ENCODE peak calls at places on chromosomes 5 and 9, in ten cellular contexts. G is cardiac fibroblast; P is left ventricle myocardium inferior; A is PC-3; R is fibroblast of mammary gland; Q is CD8-positive, alpha-beta memory T cell; N is aorta; W is A549; U is heart right ventricle; H is coronary artery. J is an unnamed sample.

GRCh38 chr5:58497956-58498942 is 7.0 kb downstream of the GAPT start:
- DNase-seq in Q (no peak), U (peak; percentile 36), G (peak; percentile 57), H (no peak), A (peak; percentile 44), N (no peak), W (peak; percentile 53), R (peak; percentile 51), P (no peak), J (no peak)

GRCh38 chr9:132238026-132238972 is 76.4 kb downstream of the NTNG2 start:
- DNase-seq in W (no peak), R (no peak), N (no peak), H (no peak), P (no peak), U (no peak), G (no peak), A (no peak), Q (no peak), J (no peak)

GRCh38 chr9:97386733-97387503 is 25.0 kb upstream of the TDRD7 start:
- DNase-seq in P (peak; percentile 52), H (no peak), N (peak; percentile 73), A (peak; percentile 67), W (peak; percentile 47), Q (peak; percentile 42), R (peak; percentile 54), G (peak; percentile 69), U (peak; percentile 68), J (no peak)

GRCh38 chr5:35920890-35921289 is 17.5 kb downstream of the CAPSL start:
- DNase-seq in W (peak; percentile 4), Q (no peak), G (peak; percentile 18), P (no peak), N (no peak), H (no peak), R (no peak), A (no peak), U (no peak), J (no peak)

GRCh38 chr5:11607944-11608343 is 296.3 kb downstream of the CTNND2 start:
- DNase-seq in W (no peak), N (no peak), R (no peak), U (no peak), G (no peak), P (no peak), A (no peak), Q (no peak), H (no peak), J (no peak)

GRCh38 chr5:55438931-55439477 is 95.8 kb downstream of the PLPP1 start:
- DNase-seq in P (no peak), R (peak; percentile 69), Q (no peak), W (peak; percentile 29), G (peak; percentile 63), U (no peak), A (peak; percentile 4), H (no peak), N (peak; percentile 55), J (no peak)

GRCh38 chr5:155996123-155996522 is 330.8 kb upstream of the SGCD start:
- DNase-seq in R (no peak), P (no peak), Q (no peak), G (no peak), U (no peak), W (no peak), A (no peak), H (no peak), N (no peak), J (no peak)

GRCh38 chr5:140602165-140602564 is 30.8 kb downstream of the CD14 start:
- DNase-seq in Q (no peak), A (no peak), R (no peak), W (no peak), H (no peak), P (no peak), U (no peak), N (no peak), G (no peak), J (no peak)

GRCh38 chr5:133635051-133635450 is 22.7 kb upstream of the FSTL4 start:
- DNase-seq in W (peak; percentile 46), G (peak; percentile 31), R (peak; percentile 70), P (no peak), N (no peak), U (no peak), H (no peak), Q (no peak), A (peak; percentile 67), J (no peak)

GRCh38 chr9:108850293-108850897 is 5.4 kb downstream of the ACTL7B start:
- DNase-seq in H (no peak), A (peak; percentile 50), W (peak; percentile 39), U (no peak), G (peak; percentile 56), P (no peak), N (no peak), R (peak; percentile 45), Q (no peak), J (peak; percentile 19)

DNA sequence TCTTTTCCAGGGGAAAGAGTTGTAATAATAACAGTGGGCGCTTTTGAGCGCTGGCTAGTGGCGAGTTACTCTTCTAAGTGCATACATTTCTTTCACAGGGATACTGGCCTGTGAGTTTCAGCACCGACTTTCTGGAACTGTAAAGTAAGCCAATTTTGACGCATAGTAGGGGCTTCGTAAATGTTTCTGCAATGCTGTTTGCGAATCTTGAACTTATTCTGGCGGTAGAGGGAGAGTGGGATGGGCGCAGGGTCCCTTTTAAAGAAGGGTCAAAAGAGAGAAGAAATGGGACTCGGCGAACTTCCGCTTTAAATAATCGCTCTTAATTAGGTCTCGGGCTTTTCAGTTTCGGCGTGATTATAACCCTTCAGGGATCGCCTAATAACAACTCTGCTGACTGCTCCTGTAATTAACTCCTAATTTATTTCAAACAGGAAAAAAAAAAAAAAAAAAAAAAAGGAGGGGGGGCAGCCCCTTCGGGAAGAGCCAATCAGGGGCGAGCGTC is 351 bp upstream of the MSX2 start:
- DNase-seq in H (no peak), G (no peak), U (peak; percentile 9), P (no peak), A (peak; percentile 14), R (peak; percentile 8), W (peak; percentile 23), Q (no peak), N (no peak), J (no peak)
- H3K4me3 ChIP-seq in H (peak overlapping the region; percentile 70), G (peak overlapping the region; percentile 44), U (peak overlapping the region; percentile 70), P (peak overlapping the region; percentile 82), A (peak overlapping the region; percentile 81), R (peak overlapping the region; percentile 49), W (peak overlapping the region; percentile 71), Q (no peak overlapping the region), N (peak overlapping the region; percentile 61), J (peak overlapping the region; percentile 66)

GRCh38 chr5:181243521-181244307 is at the start of gene RACK1:
- DNase-seq in U (peak; percentile 93), A (peak; percentile 78), Q (peak; percentile 87), G (peak; percentile 94), R (peak; percentile 85), H (peak; percentile 92), N (peak; percentile 92), W (peak; percentile 92), P (peak; percentile 90), J (peak; percentile 79)

GRCh38 chr5:181239062-181239663 is 4.5 kb downstream of the RACK1 start:
- DNase-seq in Q (no peak), P (no peak), A (no peak), G (no peak), H (no peak), U (no peak), N (no peak), R (no peak), W (no peak), J (no peak)

GRCh38 chr5:181243020-181243520 is 636 bp downstream of the RACK1 start:
- DNase-seq in H (no peak), A (no peak), G (no peak), W (no peak), U (no peak), R (no peak), P (no peak), N (no peak), Q (no peak), J (no peak)

GRCh38 chr5:181242031-181242451 is 1.7 kb downstream of the RACK1 start:
- DNase-seq in W (no peak), U (no peak), H (no peak), R (peak; percentile 46), G (peak; percentile 42), A (no peak), P (no peak), N (no peak), Q (no peak), J (no peak)

DNA sequence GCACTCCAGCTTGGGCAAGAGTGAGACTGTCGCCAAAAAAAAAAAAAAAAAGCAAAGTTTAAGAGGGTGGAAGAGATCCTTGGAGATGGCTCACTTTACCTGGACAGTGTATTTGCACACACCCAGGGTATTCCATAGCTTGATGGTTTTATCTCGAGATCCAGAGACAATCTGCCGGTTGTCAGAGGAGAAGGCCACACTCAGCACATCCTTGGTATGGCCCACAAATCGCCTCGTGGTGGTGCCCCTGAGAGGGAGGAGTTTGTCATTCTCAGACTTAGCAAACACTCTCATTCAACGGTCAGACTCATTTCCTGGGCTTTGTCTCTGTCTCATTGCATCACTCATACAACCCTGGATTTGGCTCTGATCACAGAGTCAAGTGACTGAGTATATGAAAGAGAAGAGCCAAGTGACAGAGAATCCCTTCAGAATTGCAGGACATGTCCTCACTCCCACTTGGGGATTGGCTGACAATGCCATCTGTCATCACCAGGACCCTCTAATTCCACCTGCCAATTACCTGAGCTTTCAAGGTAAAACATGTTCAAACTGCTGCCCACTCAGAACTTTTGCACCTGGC is 2.2 kb downstream of the RACK1 start:
- DNase-seq in H (no peak), W (peak; percentile 64), U (no peak), A (peak; percentile 81), G (peak; percentile 96), N (no peak), Q (no peak), R (peak; percentile 93), P (no peak), J (no peak)
- H3K4me3 ChIP-seq in H (peak overlapping the region; percentile 92), W (peak overlapping the region; percentile 82), U (no peak overlapping the region), A (peak overlapping the region; percentile 99), G (peak overlapping the region; percentile 76), N (no peak overlapping the region), Q (peak overlapping the region; percentile 95), R (peak overlapping the region; percentile 98), P (peak overlapping the region; percentile 94), J (peak overlapping the region; percentile 96)

DNA sequence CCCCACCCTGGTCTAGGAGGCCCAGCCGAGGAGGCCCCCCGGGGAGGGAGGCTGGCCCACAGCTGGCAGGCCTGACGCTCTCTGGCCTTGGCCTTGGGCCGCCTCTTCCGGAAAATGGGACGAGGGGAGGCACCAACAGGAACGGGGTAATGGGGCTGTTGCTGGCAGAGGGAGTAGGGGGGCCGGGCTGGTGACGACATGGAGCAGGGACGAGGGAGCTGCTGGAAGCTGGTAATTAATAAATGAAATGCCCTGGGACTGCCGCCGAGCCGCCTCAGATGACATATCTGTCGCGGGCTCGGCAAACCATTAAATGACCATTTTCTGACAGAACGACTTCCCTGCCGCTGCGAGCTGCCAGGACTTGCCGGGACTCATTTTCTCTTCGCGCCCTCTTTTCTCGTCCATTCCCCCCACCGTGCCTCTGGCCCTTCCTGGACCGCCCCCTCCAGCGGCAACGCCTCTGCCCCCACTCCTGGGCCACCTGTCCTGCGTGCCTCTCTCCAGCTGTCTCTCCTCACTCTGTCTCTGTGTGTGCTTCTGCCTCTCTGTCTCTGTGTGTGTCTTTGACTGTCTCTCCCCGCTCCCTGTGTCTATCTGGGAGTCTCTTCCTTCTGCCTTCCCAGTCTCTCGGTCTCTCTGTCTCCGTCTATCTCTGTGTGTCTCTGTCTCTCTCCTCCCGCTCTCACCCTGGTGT is 215.7 kb downstream of the PAX5 start:
- DNase-seq in R (no peak), Q (no peak), N (no peak), A (no peak), P (no peak), W (no peak), G (no peak), U (peak; percentile 11), H (no peak), J (no peak)
- H3K4me3 ChIP-seq in R (no peak overlapping the region), Q (no peak overlapping the region), N (no peak overlapping the region), A (no peak overlapping the region), P (peak overlapping the region; percentile 55), W (no peak overlapping the region), G (no peak overlapping the region), U (peak overlapping the region; percentile 42), H (peak overlapping the region; percentile 62), J (no peak overlapping the region)

GRCh38 chr5:6483880-6484382 is 35.3 kb downstream of the UBE2QL1 start:
- DNase-seq in P (no peak), R (no peak), W (no peak), Q (no peak), N (no peak), H (no peak), U (no peak), A (no peak), G (no peak), J (no peak)
- H3K4me3 ChIP-seq in P (no peak overlapping the region), R (no peak overlapping the region), W (no peak overlapping the region), Q (no peak overlapping the region), N (no peak overlapping the region), H (no peak overlapping the region), U (no peak overlapping the region), A (no peak overlapping the region), G (no peak overlapping the region), J (no peak overlapping the region)

J was measured in LNCaP clone FGC.